ENCODE peak calls at places on chromosomes 1 and 21, in eight cellular contexts. L is fibroblast of the aortic adventitia; H is neuronal stem cell; G is GM23248; Q is A549; W is endothelial cell; C is left ventricle myocardium inferior; J is stimulated activated CD8-positive, alpha-beta memory T cell treated with anti-CD3 and anti-CD28 coated beads, Interleukin-4, amount 100 ng/mL, for 48 hours. F is an unnamed sample.
A peak's percentile ranks its signal among the peaks of the same experiment; 100 is the strongest.

GRCh38 chr1:38908821-38909220 is 27.4 kb upstream of the GJA9 start:
- DNase-seq in G (no peak), Q (no peak), H (no peak), C (no peak), L (no peak), J (no peak), W (no peak), F (no peak)

GRCh38 chr1:3893190-3893589 is 6.9 kb downstream of the C1orf174 start:
- DNase-seq in W (no peak), J (no peak), Q (no peak), C (no peak), H (no peak), G (no peak), L (no peak), F (no peak)

GRCh38 chr1:36342426-36343185 is 19.2 kb upstream of the EVA1B start:
- DNase-seq in H (no peak), J (peak; percentile 71), G (peak; percentile 87), L (peak; percentile 71), W (peak; percentile 55), Q (peak; percentile 44), C (no peak), F (no peak)

GRCh38 chr1:41816061-41816460 is 102.7 kb downstream of the HIVEP3 start:
- DNase-seq in Q (no peak), J (no peak), G (no peak), L (peak; percentile 14), H (no peak), C (no peak), W (no peak), F (no peak)

GRCh38 chr1:155969377-155969791 is 9.0 kb downstream of the ARHGEF2 start:
- DNase-seq in C (no peak), J (no peak), H (no peak), G (no peak), Q (no peak), W (no peak), L (no peak), F (no peak)

GRCh38 chr1:79549191-79549590 is 542.7 kb upstream of the ADGRL4 start:
- DNase-seq in Q (no peak), L (no peak), G (no peak), J (no peak), H (no peak), C (no peak), W (no peak), F (no peak)

GRCh38 chr1:162412002-162412401 is at the start of gene SH2D1B:
- DNase-seq in Q (no peak), G (peak; percentile 57), H (no peak), W (no peak), J (no peak), C (no peak), L (no peak), F (no peak)

GRCh38 chr1:234782057-234782800 is 172.3 kb upstream of the IRF2BP2 start:
- DNase-seq in C (no peak), G (peak; percentile 35), W (no peak), Q (no peak), H (no peak), J (no peak), L (no peak), F (no peak)

GRCh38 chr1:31943546-31944184 is 5.5 kb upstream of the PTP4A2 start:
- DNase-seq in J (peak; percentile 43), G (peak; percentile 37), W (no peak), H (no peak), C (no peak), Q (no peak), L (no peak), F (no peak)

GRCh38 chr1:110188116-110188618 is 21.9 kb upstream of the KCNC4 start:
- DNase-seq in H (no peak), G (peak; percentile 90), Q (no peak), W (no peak), J (no peak), L (peak; percentile 25), C (no peak), F (peak; percentile 6)

GRCh38 chr1:202283991-202284390 is 57.7 kb downstream of the UBE2T start:
- DNase-seq in C (no peak), W (no peak), J (no peak), Q (peak; percentile 64), H (no peak), G (peak; percentile 83), L (peak; percentile 70), F (peak; percentile 18)

GRCh38 chr1:227451954-227452353 is 111.4 kb upstream of the ZNF678 start:
- DNase-seq in L (no peak), H (no peak), G (no peak), C (no peak), J (no peak), Q (no peak), W (no peak), F (no peak)

GRCh38 chr1:115837762-115838421 is 3.0 kb downstream of the NHLH2 start:
- DNase-seq in G (peak; percentile 28), H (no peak), Q (no peak), W (peak; percentile 38), C (no peak), L (no peak), J (no peak), F (peak; percentile 17)

GRCh38 chr1:153510984-153511410 is 24.8 kb downstream of the S100A6 start:
- DNase-seq in H (peak; percentile 71), Q (peak; percentile 88), J (peak; percentile 88), C (peak; percentile 81), G (peak; percentile 88), W (peak; percentile 93), L (peak; percentile 84), F (peak; percentile 87)

GRCh38 chr1:119075614-119076013 is 64.8 kb downstream of the WARS2 start:
- DNase-seq in Q (no peak), J (no peak), H (no peak), W (no peak), L (peak; percentile 94), C (no peak), G (peak; percentile 91), F (no peak)

GRCh38 chr1:171122903-171123302 is 32.2 kb downstream of the FMO3 start:
- DNase-seq in L (no peak), H (no peak), W (no peak), Q (no peak), C (no peak), J (no peak), G (no peak), F (no peak)

GRCh38 chr1:43329995-43330751 is 7.4 kb upstream of the MPL start:
- DNase-seq in C (peak; percentile 64), W (peak; percentile 32), H (no peak), G (peak; percentile 86), Q (no peak), L (peak; percentile 81), J (peak; percentile 79), F (no peak)

GRCh38 chr1:245802941-245803665 is 648.3 kb downstream of the KIF26B start:
- DNase-seq in H (no peak), L (no peak), Q (no peak), C (no peak), G (peak; percentile 13), J (no peak), W (no peak), F (no peak)

GRCh38 chr1:237879195-237879594 is 11.5 kb downstream of the ZP4 start:
- DNase-seq in H (no peak), L (no peak), Q (peak; percentile 24), W (no peak), G (no peak), J (no peak), C (no peak), F (no peak)

GRCh38 chr1:29394521-29394921 is 158.2 kb downstream of the PTPRU start:
- DNase-seq in W (no peak), G (no peak), Q (no peak), C (no peak), J (no peak), H (no peak), L (no peak), F (no peak)

GRCh38 chr1:38015978-38016640 is 3.6 kb downstream of the UTP11 start:
- DNase-seq in G (no peak), L (peak; percentile 83), C (no peak), H (no peak), Q (no peak), J (no peak), W (no peak), F (no peak)

GRCh38 chr1:53123462-53124129 is 18.8 kb downstream of the SLC1A7 start:
- DNase-seq in J (no peak), Q (no peak), G (peak; percentile 93), L (peak; percentile 97), H (no peak), W (no peak), C (peak; percentile 69), F (no peak)

GRCh38 chr21:16294128-16294527 is 564.3 kb downstream of the USP25 start:
- DNase-seq in C (no peak), H (no peak), W (no peak), J (no peak), G (no peak), Q (no peak), L (no peak), F (no peak)

GRCh38 chr1:8455700-8456305 is 137.9 kb downstream of the SLC45A1 start:
- DNase-seq in Q (no peak), C (no peak), W (no peak), H (no peak), J (no peak), G (peak; percentile 56), L (peak; percentile 18), F (no peak)

GRCh38 chr1:240706150-240706904 is 94.4 kb upstream of the GREM2 start:
- DNase-seq in L (peak; percentile 85), J (no peak), W (no peak), C (no peak), G (peak; percentile 78), H (no peak), Q (no peak), F (no peak)

GRCh38 chr1:213772711-213773110 is 215.1 kb upstream of the PROX1 start:
- DNase-seq in Q (no peak), C (no peak), W (no peak), G (no peak), J (no peak), H (no peak), L (no peak), F (no peak)

GRCh38 chr21:44822484-44823178 is 4.8 kb upstream of the SUMO3 start:
- DNase-seq in C (no peak), Q (no peak), W (no peak), H (no peak), J (no peak), G (no peak), L (no peak), F (no peak)

GRCh38 chr21:31110430-31110829 is 72.2 kb upstream of the KRTAP19-8 start:
- DNase-seq in G (no peak), W (no peak), L (no peak), J (no peak), C (no peak), Q (no peak), H (no peak), F (no peak)

GRCh38 chr1:240652554-240652953 is 40.6 kb upstream of the GREM2 start:
- DNase-seq in G (peak; percentile 86), J (no peak), L (peak; percentile 15), Q (no peak), H (no peak), W (no peak), C (no peak), F (no peak)

F was measured in pancreas.